ENCODE peak calls at places on chromosomes 3 and 15, in six cellular contexts. R is H7, Y is choroid plexus epithelial cell, V is epithelial cell of esophagus, A is breast epithelium, J is OCI-LY7. Z is an unnamed sample.

GRCh38 chr3:180420804-180421203 is 181.2 kb upstream of the TTC14 start:
- DNase-seq in R (no peak), Y (peak), V (peak), A (no peak), J (no peak), Z (no peak)

GRCh38 chr3:14144423-14145075 is 19.7 kb downstream of the TMEM43 start:
- DNase-seq in R (peak), Y (peak), V (peak), A (peak), J (peak), Z (no peak)

GRCh38 chr15:91308855-91309254 is 208.8 kb downstream of the SV2B start:
- DNase-seq in R (no peak), Y (no peak), V (no peak), A (no peak), J (no peak), Z (no peak)

GRCh38 chr3:40623567-40623966 is 98.8 kb downstream of the ZNF621 start:
- DNase-seq in R (no peak), Y (peak), V (peak), A (no peak), J (peak), Z (no peak)

GRCh38 chr15:33675246-33675645 is 293.1 kb upstream of the CHRM5 start:
- DNase-seq in R (peak), Y (peak), V (peak), A (no peak), J (peak), Z (no peak)

GRCh38 chr3:72095521-72095920 is 310.6 kb upstream of the PROK2 start:
- DNase-seq in R (no peak), Y (no peak), V (no peak), A (no peak), J (peak), Z (no peak)

GRCh38 chr3:114364806-114365205 is 71.0 kb downstream of the TIGIT start:
- DNase-seq in R (no peak), Y (no peak), V (no peak), A (no peak), J (no peak), Z (no peak)

GRCh38 chr3:34419801-34420200 is 621.4 kb downstream of the PDCD6IP start:
- DNase-seq in R (peak), Y (no peak), V (peak), A (no peak), J (peak), Z (no peak)

GRCh38 chr3:87691109-87691508 is 367.7 kb downstream of the CGGBP1 start:
- DNase-seq in R (no peak), Y (no peak), V (peak), A (no peak), J (no peak), Z (no peak)

GRCh38 chr15:62021991-62022600 is 38.2 kb downstream of the VPS13C start:
- DNase-seq in R (no peak), Y (peak), V (no peak), A (no peak), J (peak), Z (no peak)

GRCh38 chr3:147393261-147393964 is 12.9 kb downstream of the ZIC4 start:
- DNase-seq in R (peak), Y (peak), V (no peak), A (no peak), J (no peak), Z (peak)

GRCh38 chr3:114764056-114764492 is 383.0 kb downstream of the ZBTB20 start:
- DNase-seq in R (no peak), Y (peak), V (peak), A (no peak), J (no peak), Z (no peak)

GRCh38 chr3:50237754-50238548 is 1.9 kb downstream of the GNAI2 start:
- DNase-seq in R (peak), Y (peak), V (peak), A (peak), J (peak), Z (peak)

GRCh38 chr15:70024521-70024920 is 73.2 kb downstream of the TLE3 start:
- DNase-seq in R (peak), Y (no peak), V (no peak), A (peak), J (no peak), Z (no peak)

GRCh38 chr3:187017511-187018230 is 87.3 kb downstream of the ST6GAL1 start:
- DNase-seq in R (no peak), Y (no peak), V (no peak), A (no peak), J (no peak), Z (no peak)

GRCh38 chr3:126704494-126705214 is 614 bp downstream of the CHCHD6 start:
- DNase-seq in R (peak), Y (no peak), V (peak), A (no peak), J (no peak), Z (peak)

GRCh38 chr15:61151791-61152190 is 77.3 kb downstream of the RORA start:
- DNase-seq in R (no peak), Y (no peak), V (no peak), A (no peak), J (no peak), Z (no peak)

GRCh38 chr3:141305436-141305835 is 62.9 kb upstream of the ZBTB38 start:
- DNase-seq in R (no peak), Y (peak), V (peak), A (no peak), J (no peak), Z (no peak)

GRCh38 chr15:75685195-75685594 is 27.5 kb downstream of the CSPG4 start:
- DNase-seq in R (no peak), Y (no peak), V (no peak), A (no peak), J (no peak), Z (no peak)

GRCh38 chr3:57557088-57557537 is 1.0 kb downstream of the PDE12 start:
- DNase-seq in R (peak), Y (peak), V (peak), A (no peak), J (peak), Z (no peak)

GRCh38 chr15:88981244-88982215 is 68.4 kb upstream of the MFGE8 start:
- DNase-seq in R (no peak), Y (no peak), V (no peak), A (no peak), J (no peak), Z (no peak)

GRCh38 chr3:123006587-123006986 is 21.0 kb downstream of the SEMA5B start:
- DNase-seq in R (no peak), Y (no peak), V (no peak), A (no peak), J (no peak), Z (no peak)

GRCh38 chr3:122998856-122999255 is 28.7 kb downstream of the SEMA5B start:
- DNase-seq in R (no peak), Y (no peak), V (no peak), A (no peak), J (no peak), Z (no peak)

GRCh38 chr3:123005291-123005690 is 22.3 kb downstream of the SEMA5B start:
- DNase-seq in R (no peak), Y (no peak), V (no peak), A (no peak), J (no peak), Z (no peak)

GRCh38 chr3:123002100-123002748 is 25.3 kb downstream of the SEMA5B start:
- DNase-seq in R (no peak), Y (no peak), V (no peak), A (no peak), J (no peak), Z (no peak)

DNA sequence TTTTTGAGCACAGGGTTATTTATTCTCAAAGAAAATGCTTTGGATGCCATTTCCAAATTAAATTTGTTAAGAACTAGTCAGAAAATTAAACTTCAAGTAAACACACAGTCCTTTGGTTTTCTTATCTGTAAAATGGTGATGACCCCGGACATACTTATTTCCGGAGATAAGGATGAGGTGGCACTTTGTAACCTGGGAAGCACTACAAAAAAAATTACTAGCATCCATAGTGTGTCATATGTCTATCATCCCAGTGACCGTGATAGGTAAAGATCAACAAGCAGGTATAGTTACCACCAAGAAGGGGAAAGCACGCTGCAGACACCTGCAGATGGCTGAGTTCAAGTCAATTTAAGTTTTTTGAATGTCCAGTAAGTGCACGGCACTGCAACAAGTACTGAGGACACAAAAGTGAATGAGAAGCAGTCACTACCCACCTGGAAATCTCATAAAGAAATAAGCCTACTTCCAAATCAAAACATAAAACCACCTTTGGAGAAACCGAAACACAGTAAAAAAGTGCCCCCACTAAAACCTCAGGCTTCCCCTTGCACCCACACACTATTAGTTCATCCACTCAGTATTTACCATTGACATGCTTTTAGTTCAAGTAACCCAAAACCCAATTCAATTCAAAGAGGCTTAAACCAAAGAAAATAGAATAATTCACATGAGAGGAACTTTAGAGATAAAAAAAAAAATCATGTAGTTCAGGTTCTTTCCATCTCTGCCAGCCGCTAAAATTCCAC is 24.6 kb downstream of the SEMA5B start:
- DNase-seq in R (no peak), Y (no peak), V (no peak), A (no peak), J (no peak), Z (no peak)
- H3K4me3 ChIP-seq in R (no peak), Y (no peak), V (no peak), A (no peak), J (no peak), Z (no peak)

GRCh38 chr15:59300618-59301139 is 72.0 kb downstream of the MYO1E start:
- DNase-seq in R (no peak), Y (no peak), V (peak), A (no peak), J (no peak), Z (peak)
- H3K4me3 ChIP-seq in R (no peak), Y (no peak), V (no peak), A (no peak), J (peak), Z (no peak)

DNA sequence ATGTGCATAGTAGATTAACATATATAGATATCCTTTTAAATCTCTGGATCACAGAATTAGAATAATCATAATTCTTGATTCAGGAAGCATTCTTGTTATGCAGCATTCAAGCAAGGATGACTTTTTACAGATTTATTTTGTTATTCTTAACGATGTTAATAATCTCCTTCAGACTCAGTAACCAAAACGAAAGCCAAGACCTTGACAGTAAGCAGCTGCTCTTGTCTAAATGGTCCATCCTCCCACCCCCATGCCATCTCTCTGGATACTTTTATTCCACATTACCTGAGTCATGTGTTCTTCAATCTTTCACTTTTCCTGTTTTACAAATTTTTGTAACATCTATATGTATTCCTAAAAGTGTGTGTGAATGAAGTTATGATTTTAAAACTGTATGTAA is 33.3 kb upstream of the GPR171 start:
- DNase-seq in R (no peak), Y (no peak), V (no peak), A (no peak), J (no peak), Z (no peak)
- H3K4me3 ChIP-seq in R (no peak), Y (no peak), V (no peak), A (no peak), J (no peak), Z (no peak)

GRCh38 chr15:92818658-92819311 is 81.3 kb upstream of the CHD2 start:
- DNase-seq in R (peak), Y (no peak), V (peak), A (no peak), J (no peak), Z (no peak)
- H3K4me3 ChIP-seq in R (no peak), Y (peak), V (peak), A (no peak), J (peak), Z (no peak)

GRCh38 chr15:98863983-98864382 is 143.6 kb downstream of the PGPEP1L start:
- DNase-seq in R (no peak), Y (no peak), V (no peak), A (no peak), J (no peak), Z (no peak)

GRCh38 chr15:98861188-98861587 is 146.4 kb downstream of the PGPEP1L start:
- DNase-seq in R (no peak), Y (no peak), V (no peak), A (no peak), J (no peak), Z (no peak)

GRCh38 chr15:98866503-98866902 is 141.1 kb downstream of the PGPEP1L start:
- DNase-seq in R (peak), Y (peak), V (no peak), A (no peak), J (no peak), Z (no peak)

GRCh38 chr15:98868564-98868963 is 139.0 kb downstream of the PGPEP1L start:
- DNase-seq in R (no peak), Y (no peak), V (peak), A (no peak), J (no peak), Z (no peak)

DNA sequence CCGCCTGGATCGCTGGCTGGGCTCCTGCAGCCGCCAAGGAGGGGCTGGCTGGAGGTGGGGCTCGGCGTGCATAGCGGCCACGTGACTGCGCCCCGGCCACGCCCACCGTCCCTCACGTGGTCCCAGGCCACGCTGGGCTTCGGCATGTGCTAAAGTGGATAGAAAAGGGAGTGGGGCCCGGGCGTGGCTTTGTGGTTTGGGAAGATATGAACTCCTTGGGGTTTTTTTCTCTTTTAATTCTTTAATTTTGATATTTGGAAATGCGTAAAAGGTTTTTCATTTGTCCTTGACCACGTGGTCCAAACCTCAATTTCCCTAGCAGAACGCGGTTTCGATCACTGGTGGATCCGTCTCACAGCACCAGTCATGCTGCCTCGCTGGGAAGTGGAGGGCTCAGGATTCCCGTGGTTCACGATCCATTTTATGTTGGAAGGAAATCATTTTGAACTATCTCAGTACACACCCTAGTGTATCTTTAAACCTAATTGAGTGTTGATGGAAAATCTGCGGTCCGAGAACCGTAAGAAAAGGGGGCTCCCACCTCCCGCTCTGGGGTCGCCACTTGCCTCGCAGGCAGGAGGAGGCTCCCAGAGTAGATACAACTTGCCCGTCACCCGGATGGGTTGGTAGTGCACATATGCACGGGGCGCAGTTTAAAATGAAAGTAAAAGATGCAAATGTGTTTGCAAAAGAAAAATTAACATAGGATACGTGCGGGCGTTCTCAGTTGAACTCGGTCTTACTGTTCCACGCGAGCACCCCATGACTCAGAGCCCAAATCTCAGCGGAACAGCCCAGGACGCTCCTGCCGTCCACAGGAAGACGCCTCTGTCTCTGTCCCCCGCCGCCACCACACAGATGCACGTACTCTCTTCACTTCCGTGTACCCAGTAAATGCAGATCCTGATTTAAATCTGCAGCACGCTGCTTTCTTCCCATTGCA is 141.9 kb downstream of the PGPEP1L start:
- DNase-seq in R (peak), Y (peak), V (peak), A (peak), J (peak), Z (peak)
- H3K4me3 ChIP-seq in R (peak), Y (peak), V (peak), A (peak), J (peak), Z (no peak)

GRCh38 chr15:74373731-74374647 is 6.5 kb upstream of the CYP11A1 start:
- DNase-seq in R (peak), Y (peak), V (peak), A (peak), J (peak), Z (peak)

GRCh38 chr15:74374648-74375302 is 7.3 kb upstream of the CYP11A1 start:
- DNase-seq in R (peak), Y (no peak), V (no peak), A (no peak), J (no peak), Z (no peak)

GRCh38 chr15:74376825-74377581 is 9.6 kb upstream of the CYP11A1 start:
- DNase-seq in R (peak), Y (no peak), V (no peak), A (no peak), J (no peak), Z (peak)

GRCh38 chr15:74376226-74376625 is 8.8 kb upstream of the CYP11A1 start:
- DNase-seq in R (no peak), Y (no peak), V (no peak), A (no peak), J (no peak), Z (no peak)

GRCh38 chr15:74375303-74375693 is 7.9 kb upstream of the CYP11A1 start:
- DNase-seq in R (peak), Y (peak), V (peak), A (peak), J (peak), Z (peak)
- H3K4me3 ChIP-seq in R (no peak), Y (no peak), V (no peak), A (no peak), J (no peak), Z (no peak)

GRCh38 chr3:10505791-10506585 is 602 bp upstream of the ATP2B2 start:
- DNase-seq in R (peak), Y (no peak), V (no peak), A (no peak), J (no peak), Z (no peak)
- H3K4me3 ChIP-seq in R (peak), Y (no peak), V (no peak), A (peak), J (no peak), Z (no peak)

GRCh38 chr3:170277833-170278586 is 55.8 kb downstream of the PRKCI start:
- DNase-seq in R (no peak), Y (peak), V (no peak), A (no peak), J (peak), Z (no peak)
- H3K4me3 ChIP-seq in R (no peak), Y (no peak), V (no peak), A (no peak), J (no peak), Z (no peak)